ENCODE peak calls at places on chromosomes 6 and 20, in seven cellular contexts. Z is breast epithelium, B is ovary, R is Peyer's patch, N is H54, J is upper lobe of left lung, Y is suprapubic skin. H is an unnamed sample.

GRCh38 chr20:59469266-59470252 is 134.8 kb upstream of the PHACTR3 start:
- DNase-seq in Z (no peak), B (no peak), R (no peak), N (no peak), J (no peak), Y (no peak), H (no peak)

GRCh38 chr6:87993331-87993730 is 54.3 kb upstream of the SPACA1 start:
- DNase-seq in Z (no peak), B (no peak), R (no peak), N (no peak), J (no peak), Y (no peak), H (no peak)

GRCh38 chr6:116400376-116400775 is 29.6 kb downstream of the DSE start:
- DNase-seq in Z (no peak), B (no peak), R (no peak), N (no peak), J (no peak), Y (no peak), H (no peak)

GRCh38 chr6:111487656-111488055 is 4.6 kb upstream of the REV3L start:
- DNase-seq in Z (no peak), B (no peak), R (no peak), N (no peak), J (no peak), Y (no peak), H (no peak)

GRCh38 chr6:15663057-15663638 is 320 bp upstream of the DTNBP1 start:
- DNase-seq in Z (no peak), B (no peak), R (no peak), N (peak), J (no peak), Y (no peak), H (no peak)

GRCh38 chr6:6810727-6811126 is 222.2 kb downstream of the LY86 start:
- DNase-seq in Z (no peak), B (no peak), R (no peak), N (no peak), J (no peak), Y (no peak), H (no peak)

GRCh38 chr6:95545226-95545625 is 32.1 kb upstream of the MANEA start:
- DNase-seq in Z (no peak), B (no peak), R (no peak), N (no peak), J (no peak), Y (no peak), H (no peak)

GRCh38 chr20:39588148-39588757 is 626.1 kb downstream of the DHX35 start:
- DNase-seq in Z (no peak), B (no peak), R (no peak), N (no peak), J (no peak), Y (no peak), H (no peak)

GRCh38 chr20:24897974-24898373 is 51.1 kb upstream of the CST7 start:
- DNase-seq in Z (no peak), B (no peak), R (no peak), N (no peak), J (no peak), Y (no peak), H (no peak)

GRCh38 chr20:61560361-61560853 is 308.3 kb downstream of the CDH4 start:
- DNase-seq in Z (no peak), B (no peak), R (no peak), N (peak), J (peak), Y (no peak), H (no peak)

GRCh38 chr6:137155830-137156229 is 17.6 kb downstream of the IL22RA2 start:
- DNase-seq in Z (no peak), B (no peak), R (no peak), N (no peak), J (peak), Y (no peak), H (no peak)

GRCh38 chr20:63648190-63648589 is 5.0 kb downstream of the STMN3 start:
- DNase-seq in Z (no peak), B (no peak), R (no peak), N (no peak), J (no peak), Y (no peak), H (peak)

GRCh38 chr6:149400050-149400449 is at the start of gene SUMO4:
- DNase-seq in Z (no peak), B (no peak), R (no peak), N (no peak), J (no peak), Y (no peak), H (no peak)

GRCh38 chr20:53832499-53832898 is 237.9 kb downstream of the BCAS1 start:
- DNase-seq in Z (no peak), B (no peak), R (no peak), N (no peak), J (no peak), Y (no peak), H (no peak)

GRCh38 chr20:53748821-53749402 is 155.3 kb upstream of the ZNF217 start:
- DNase-seq in Z (no peak), B (no peak), R (no peak), N (no peak), J (no peak), Y (no peak), H (no peak)

GRCh38 chr6:160992323-160993314 is 1.1 kb downstream of the MAP3K4 start:
- DNase-seq in Z (no peak), B (no peak), R (no peak), N (peak), J (peak), Y (no peak), H (peak)

GRCh38 chr6:14149053-14149746 is 31.6 kb downstream of the CD83 start:
- DNase-seq in Z (no peak), B (no peak), R (no peak), N (no peak), J (no peak), Y (no peak), H (no peak)

GRCh38 chr20:53077373-53078205 is 105.4 kb downstream of the TSHZ2 start:
- DNase-seq in Z (no peak), B (no peak), R (no peak), N (no peak), J (no peak), Y (no peak), H (no peak)

GRCh38 chr6:13256614-13257013 is 71.7 kb downstream of the TBC1D7 start:
- DNase-seq in Z (no peak), B (no peak), R (no peak), N (no peak), J (no peak), Y (no peak), H (no peak)

GRCh38 chr6:134880487-134881190 is 69.3 kb downstream of the ALDH8A1 start:
- DNase-seq in Z (no peak), B (no peak), R (no peak), N (no peak), J (no peak), Y (no peak), H (no peak)

GRCh38 chr6:13927203-13927602 is 2.5 kb downstream of the RNF182 start:
- DNase-seq in Z (no peak), B (no peak), R (no peak), N (no peak), J (no peak), Y (no peak), H (no peak)

GRCh38 chr20:24627926-24628325 is 158.5 kb downstream of the SYNDIG1 start:
- DNase-seq in Z (no peak), B (no peak), R (no peak), N (no peak), J (no peak), Y (no peak), H (no peak)

GRCh38 chr20:23446505-23446904 is 6.2 kb downstream of the CST11 start:
- DNase-seq in Z (no peak), B (peak), R (no peak), N (no peak), J (peak), Y (no peak), H (peak)

GRCh38 chr6:72999995-73000394 is 225.3 kb downstream of the KHDC1L start:
- DNase-seq in Z (no peak), B (no peak), R (no peak), N (no peak), J (no peak), Y (no peak), H (no peak)

GRCh38 chr20:61419010-61419409 is 166.9 kb downstream of the CDH4 start:
- DNase-seq in Z (no peak), B (no peak), R (no peak), N (no peak), J (no peak), Y (no peak), H (no peak)

GRCh38 chr20:50223321-50223995 is 32.8 kb downstream of the CEBPB start:
- DNase-seq in Z (no peak), B (no peak), R (peak), N (no peak), J (no peak), Y (no peak), H (no peak)

GRCh38 chr6:43706788-43707187 is 19.2 kb upstream of the MRPS18A start:
- DNase-seq in Z (no peak), B (no peak), R (no peak), N (no peak), J (no peak), Y (no peak), H (no peak)

GRCh38 chr20:49660912-49661311 is 52.8 kb downstream of the B4GALT5 start:
- DNase-seq in Z (no peak), B (no peak), R (no peak), N (no peak), J (no peak), Y (no peak), H (no peak)

GRCh38 chr20:2539341-2539740 is 3.0 kb downstream of the TMC2 start:
- DNase-seq in Z (no peak), B (no peak), R (no peak), N (no peak), J (no peak), Y (no peak), H (no peak)

GRCh38 chr6:106085687-106085983 is 501 bp upstream of the PRDM1 start:
- DNase-seq in Z (no peak), B (no peak), R (no peak), N (no peak), J (no peak), Y (no peak), H (no peak)

GRCh38 chr6:106084973-106085686 is 1.0 kb upstream of the PRDM1 start:
- DNase-seq in Z (no peak), B (no peak), R (no peak), N (no peak), J (no peak), Y (no peak), H (no peak)

GRCh38 chr6:106089981-106090380 is 3.8 kb downstream of the PRDM1 start:
- DNase-seq in Z (no peak), B (no peak), R (no peak), N (no peak), J (no peak), Y (no peak), H (peak)

GRCh38 chr6:106085984-106086832 is at the start of gene PRDM1:
- DNase-seq in Z (peak), B (peak), R (peak), N (peak), J (peak), Y (peak), H (peak)

GRCh38 chr6:106087548-106088325 is 1.6 kb downstream of the PRDM1 start:
- DNase-seq in Z (no peak), B (no peak), R (no peak), N (no peak), J (peak), Y (no peak), H (no peak)
- TF ChIP-seq POLR2A in Z (no peak), B (no peak), R (no peak), N (no peak), J (no peak), Y (no peak), H (no peak)

DNA sequence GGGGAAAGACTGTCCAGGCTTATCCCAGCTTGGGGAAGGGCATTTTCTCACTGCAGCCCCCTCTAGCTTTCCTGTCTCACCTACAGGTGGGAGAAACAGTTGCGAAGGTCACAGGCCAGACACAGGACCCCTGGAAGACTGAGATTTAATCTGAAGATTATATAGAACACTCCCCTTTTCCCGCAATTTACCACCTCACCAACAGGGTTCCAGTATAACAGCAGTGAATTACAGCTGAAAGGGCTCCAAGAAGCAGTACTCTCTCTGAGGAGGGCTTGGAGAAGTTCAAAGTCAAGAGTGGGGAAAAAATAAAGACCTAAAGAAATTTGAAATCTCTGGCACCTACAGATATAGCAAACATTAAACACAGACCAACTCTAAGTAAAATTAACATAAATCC is 111.9 kb downstream of the ANKRD60 start:
- DNase-seq in Z (no peak), B (no peak), R (no peak), N (no peak), J (no peak), Y (no peak), H (no peak)
- TF ChIP-seq POLR2A in Z (no peak), B (no peak), R (no peak), N (no peak), J (no peak), Y (no peak), H (no peak)

GRCh38 chr6:11096109-11096508 is 2.5 kb downstream of the SMIM13 start:
- DNase-seq in Z (no peak), B (no peak), R (no peak), N (no peak), J (peak), Y (no peak), H (peak)

GRCh38 chr6:11092654-11093053 is 980 bp upstream of the SMIM13 start:
- DNase-seq in Z (no peak), B (no peak), R (no peak), N (no peak), J (no peak), Y (no peak), H (no peak)

GRCh38 chr6:11093065-11093590 is 506 bp upstream of the SMIM13 start:
- DNase-seq in Z (no peak), B (no peak), R (no peak), N (peak), J (peak), Y (no peak), H (peak)

GRCh38 chr6:11094411-11094851 is 797 bp downstream of the SMIM13 start:
- DNase-seq in Z (no peak), B (no peak), R (no peak), N (peak), J (peak), Y (peak), H (peak)

DNA sequence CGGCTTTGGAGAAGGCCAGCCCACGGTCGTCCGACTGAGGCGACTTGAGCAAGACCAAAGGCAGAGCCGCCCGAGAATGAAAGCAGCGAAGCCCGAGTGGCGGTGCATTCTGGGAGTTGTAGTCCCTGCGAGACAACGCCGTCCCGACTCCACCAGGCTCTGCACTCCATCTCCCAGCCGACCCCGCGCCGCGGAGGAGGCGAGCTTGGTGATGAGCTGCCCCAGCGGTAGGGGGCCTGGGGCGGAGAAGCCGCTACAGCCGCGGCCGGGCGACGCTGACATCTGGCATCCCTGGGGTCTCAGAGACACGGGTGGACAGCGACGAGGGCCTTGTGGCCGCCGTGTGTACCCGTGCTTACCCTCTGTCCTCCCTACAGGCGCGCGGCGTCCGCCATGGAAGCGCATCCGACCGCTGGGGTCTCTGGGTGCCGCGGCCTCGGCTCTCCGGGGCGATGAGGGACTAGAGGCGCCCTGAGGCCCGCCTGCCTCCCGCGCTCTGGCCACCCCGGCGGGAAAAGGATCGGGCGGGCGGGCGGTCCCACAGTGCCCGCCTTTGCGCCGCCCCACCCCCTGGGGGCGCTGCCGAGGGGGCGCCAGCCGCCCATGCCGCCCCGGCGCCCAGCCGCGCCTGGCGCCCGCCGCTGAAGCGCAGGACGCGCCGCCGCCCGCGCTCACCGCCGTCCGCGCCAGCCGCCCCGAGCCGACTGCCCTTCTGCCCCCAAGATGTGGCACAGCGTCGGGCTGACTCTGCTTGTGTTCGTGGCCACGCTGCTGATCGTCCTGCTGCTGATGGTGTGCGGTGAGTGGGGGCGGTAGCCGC is at the start of gene SMIM13:
- DNase-seq in Z (peak), B (peak), R (peak), N (peak), J (peak), Y (peak), H (peak)
- TF ChIP-seq POLR2A in Z (no peak), B (peak), R (peak), N (peak), J (peak), Y (peak), H (peak)

DNA sequence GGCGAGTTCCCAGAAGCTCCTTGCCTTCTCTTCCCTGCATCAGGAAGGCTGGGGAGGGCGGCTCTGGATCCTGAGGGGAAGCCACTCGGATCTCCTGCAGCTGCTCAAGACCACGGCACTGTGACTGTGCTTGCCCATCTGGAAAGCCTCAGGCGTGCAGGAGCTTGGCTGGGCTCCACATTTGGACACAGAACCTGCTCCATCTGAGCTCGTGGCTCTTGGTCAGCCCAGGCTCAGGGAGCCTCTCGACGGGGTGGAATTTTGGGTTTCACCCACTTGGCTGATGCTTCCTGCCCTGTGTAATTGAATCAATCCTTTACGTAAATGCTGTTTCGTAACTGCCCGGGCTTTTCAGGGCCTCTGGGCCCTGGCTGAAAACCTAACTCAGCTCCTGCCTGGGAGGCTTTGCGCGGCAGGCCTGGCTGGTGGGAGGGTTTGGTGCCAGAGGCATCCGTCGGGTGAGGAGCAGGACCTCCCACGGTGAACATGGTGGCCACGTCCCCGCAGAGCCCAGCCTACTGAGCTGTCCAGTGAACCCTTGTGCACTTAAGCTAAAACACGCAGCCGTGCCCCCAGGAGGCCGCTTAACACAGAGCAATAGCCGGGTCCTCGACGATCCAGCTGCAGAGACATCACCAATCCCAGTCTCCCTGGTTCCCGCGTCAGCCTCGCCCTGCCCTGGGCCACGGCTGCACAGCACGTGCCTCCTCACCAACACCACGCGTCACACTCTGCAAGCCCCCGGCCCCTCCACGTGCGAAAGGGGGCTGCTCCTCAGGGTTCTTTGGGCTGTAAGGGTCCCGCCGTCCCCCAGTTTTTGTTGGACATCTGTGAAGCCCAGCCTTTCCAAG is 241.0 kb downstream of the DLL1 start:
- DNase-seq in Z (peak), B (peak), R (peak), N (no peak), J (peak), Y (peak), H (no peak)
- TF ChIP-seq POLR2A in Z (no peak), B (no peak), R (no peak), N (no peak), J (no peak), Y (no peak), H (no peak)